ENCODE peak calls at places on chromosomes 16 and 17, in eight cellular contexts. S is tibial artery, O is right atrium auricular region, K is neuronal stem cell, T is left ventricle myocardium inferior, W is epithelial cell of prostate, J is IMR-90, C is psoas muscle. L is an unnamed sample.

GRCh38 chr17:50036455-50037320 is 19.2 kb upstream of the ITGA3 start:
- DNase-seq in S (no peak), O (no peak), K (no peak), T (no peak), W (no peak), J (no peak), C (no peak), L (no peak)

GRCh38 chr17:77465358-77466041 is 324.7 kb downstream of the SEC14L1 start:
- DNase-seq in S (peak), O (peak), K (no peak), T (peak), W (no peak), J (peak), C (no peak), L (no peak)

GRCh38 chr17:65431116-65431515 is 130.3 kb downstream of the AXIN2 start:
- DNase-seq in S (no peak), O (no peak), K (no peak), T (no peak), W (no peak), J (no peak), C (no peak), L (no peak)

GRCh38 chr16:20928774-20929411 is 28.3 kb downstream of the LYRM1 start:
- DNase-seq in S (no peak), O (no peak), K (no peak), T (no peak), W (no peak), J (no peak), C (no peak), L (no peak)

GRCh38 chr16:726188-726437 is 130 bp downstream of the CCDC78 start:
- DNase-seq in S (no peak), O (no peak), K (no peak), T (no peak), W (no peak), J (no peak), C (no peak), L (no peak)

GRCh38 chr17:72089453-72089987 is 31.3 kb upstream of the SOX9 start:
- DNase-seq in S (no peak), O (peak), K (no peak), T (no peak), W (no peak), J (no peak), C (no peak), L (no peak)

GRCh38 chr17:73695035-73695738 is 50.9 kb upstream of the SDK2 start:
- DNase-seq in S (no peak), O (no peak), K (no peak), T (no peak), W (no peak), J (no peak), C (no peak), L (no peak)

GRCh38 chr17:70961341-70961740 is 792.0 kb downstream of the KCNJ2 start:
- DNase-seq in S (no peak), O (no peak), K (no peak), T (no peak), W (no peak), J (peak), C (no peak), L (no peak)

GRCh38 chr17:78142113-78142861 is 3.9 kb upstream of the C17orf99 start:
- DNase-seq in S (no peak), O (no peak), K (no peak), T (no peak), W (peak), J (peak), C (no peak), L (no peak)

GRCh38 chr16:74726736-74727135 is 26.1 kb upstream of the MLKL start:
- DNase-seq in S (no peak), O (no peak), K (no peak), T (no peak), W (no peak), J (no peak), C (peak), L (no peak)

GRCh38 chr16:52074133-52074532 is 472.8 kb downstream of the TOX3 start:
- DNase-seq in S (no peak), O (no peak), K (no peak), T (no peak), W (no peak), J (no peak), C (no peak), L (no peak)

GRCh38 chr17:50861822-50862528 is 4.2 kb downstream of the TOB1 start:
- DNase-seq in S (no peak), O (no peak), K (no peak), T (no peak), W (no peak), J (no peak), C (no peak), L (no peak)

GRCh38 chr17:1108810-1109605 is 70.8 kb downstream of the ABR start:
- DNase-seq in S (no peak), O (no peak), K (no peak), T (peak), W (no peak), J (peak), C (peak), L (peak)

GRCh38 chr16:55898592-55898991 is 23.4 kb upstream of the CES5A start:
- DNase-seq in S (no peak), O (peak), K (no peak), T (no peak), W (no peak), J (no peak), C (no peak), L (no peak)

GRCh38 chr16:48526058-48526957 is 83.7 kb downstream of the N4BP1 start:
- DNase-seq in S (no peak), O (no peak), K (no peak), T (no peak), W (peak), J (no peak), C (no peak), L (no peak)

GRCh38 chr17:40092581-40092980 is 7.8 kb downstream of the NR1D1 start:
- DNase-seq in S (no peak), O (no peak), K (no peak), T (no peak), W (no peak), J (no peak), C (no peak), L (no peak)

GRCh38 chr17:40093005-40093579 is 7.3 kb downstream of the NR1D1 start:
- DNase-seq in S (no peak), O (no peak), K (no peak), T (no peak), W (no peak), J (no peak), C (no peak), L (no peak)

GRCh38 chr17:40095356-40095943 is 4.9 kb downstream of the NR1D1 start:
- DNase-seq in S (no peak), O (no peak), K (no peak), T (no peak), W (no peak), J (no peak), C (peak), L (no peak)

GRCh38 chr17:40094874-40095273 is 5.5 kb downstream of the NR1D1 start:
- DNase-seq in S (no peak), O (no peak), K (no peak), T (no peak), W (no peak), J (no peak), C (no peak), L (no peak)

DNA sequence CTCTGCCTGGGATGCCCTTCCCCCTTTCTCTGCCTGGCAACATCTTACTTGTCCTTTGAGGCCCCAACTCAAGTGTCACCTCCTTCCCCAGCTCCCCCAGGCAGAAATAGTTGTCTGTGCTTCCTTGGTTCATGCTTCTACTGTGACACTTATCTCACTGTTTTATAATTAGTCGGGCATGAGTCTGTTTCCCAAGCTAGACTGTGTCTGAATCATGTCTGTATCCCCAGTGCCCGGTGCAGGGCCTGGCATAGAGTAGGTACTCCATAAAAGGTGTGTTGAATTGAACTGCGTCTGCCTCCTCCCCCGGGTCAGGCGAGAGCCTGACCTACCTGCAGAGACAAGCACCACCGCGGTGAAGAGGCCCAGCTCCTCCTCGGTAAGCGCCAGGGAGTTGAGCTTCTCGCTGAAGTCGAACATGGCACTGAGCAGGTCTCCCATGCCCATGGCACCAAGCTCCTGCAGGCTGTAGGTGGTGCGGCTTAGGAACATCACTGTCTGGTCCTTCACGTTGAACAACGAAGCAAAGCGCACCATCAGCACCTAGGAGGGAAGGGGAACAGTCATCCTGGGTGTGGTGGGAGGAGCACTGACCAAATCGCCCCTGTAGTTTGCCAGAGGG is 6.7 kb downstream of the NR1D1 start:
- DNase-seq in S (no peak), O (no peak), K (no peak), T (no peak), W (no peak), J (no peak), C (peak), L (no peak)
- H3K27ac ChIP-seq in S (peak), O (peak), K (no peak), T (peak), W (peak), J (no peak), C (peak), L (no peak)

GRCh38 chr16:88702364-88703210 is 3.6 kb downstream of the RNF166 start:
- DNase-seq in S (no peak), O (no peak), K (no peak), T (no peak), W (no peak), J (no peak), C (no peak), L (no peak)
- H3K27ac ChIP-seq in S (no peak), O (peak), K (no peak), T (peak), W (no peak), J (no peak), C (peak), L (no peak)

GRCh38 chr16:3486506-3487215 is 8.6 kb downstream of the C16orf90 start:
- DNase-seq in S (no peak), O (no peak), K (no peak), T (no peak), W (no peak), J (no peak), C (no peak), L (no peak)

GRCh38 chr16:3484328-3485096 is 10.8 kb downstream of the C16orf90 start:
- DNase-seq in S (no peak), O (no peak), K (no peak), T (no peak), W (no peak), J (no peak), C (no peak), L (no peak)

GRCh38 chr16:3482659-3483241 is 12.5 kb downstream of the C16orf90 start:
- DNase-seq in S (no peak), O (no peak), K (no peak), T (no peak), W (no peak), J (no peak), C (no peak), L (no peak)

GRCh38 chr16:3485821-3486505 is 9.3 kb downstream of the C16orf90 start:
- DNase-seq in S (no peak), O (no peak), K (no peak), T (no peak), W (no peak), J (no peak), C (no peak), L (no peak)

DNA sequence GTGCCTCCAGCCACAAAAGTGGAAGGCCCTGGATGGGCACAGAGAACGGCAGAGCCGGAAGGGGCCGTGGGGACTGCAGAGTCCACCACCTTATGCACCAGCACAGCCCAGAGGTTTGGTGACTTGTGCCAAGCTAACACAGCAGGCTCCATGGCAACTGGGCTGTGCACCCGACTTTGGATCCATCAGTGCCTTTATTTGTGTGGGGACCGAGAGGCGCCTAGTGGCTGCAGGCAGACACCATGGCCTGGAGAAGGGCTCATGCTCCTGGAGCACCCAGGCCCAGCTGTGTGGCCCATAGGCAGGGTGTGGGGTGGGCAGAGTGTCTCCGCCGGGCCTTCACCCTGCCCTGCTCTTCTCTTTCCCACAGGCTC is 10.2 kb downstream of the C16orf90 start:
- DNase-seq in S (no peak), O (no peak), K (no peak), T (no peak), W (no peak), J (no peak), C (no peak), L (no peak)
- H3K27ac ChIP-seq in S (no peak), O (no peak), K (no peak), T (no peak), W (no peak), J (no peak), C (no peak), L (no peak)

GRCh38 chr17:35048685-35049379 is 14.7 kb downstream of the RFFL start:
- DNase-seq in S (no peak), O (no peak), K (no peak), T (no peak), W (no peak), J (no peak), C (no peak), L (no peak)
- H3K27ac ChIP-seq in S (no peak), O (no peak), K (no peak), T (no peak), W (no peak), J (no peak), C (no peak), L (no peak)

DNA sequence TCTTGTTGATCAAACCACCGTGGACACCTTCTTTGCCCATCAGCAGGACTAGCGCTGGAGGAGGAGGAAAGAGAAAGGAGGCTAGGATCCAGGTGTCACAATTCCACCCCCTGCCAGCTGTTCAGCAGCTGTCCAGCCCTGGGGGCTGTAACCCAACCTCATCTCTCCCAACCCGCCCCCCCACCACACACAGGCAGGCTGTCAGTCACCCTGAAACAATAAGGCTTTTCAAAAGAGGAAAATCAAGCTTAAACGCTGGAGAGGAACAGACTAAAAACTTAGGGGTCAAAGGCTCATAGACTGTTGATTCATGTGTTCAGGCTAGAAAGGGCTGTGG is 2.4 kb downstream of the PFN1 start:
- DNase-seq in S (no peak), O (no peak), K (no peak), T (no peak), W (no peak), J (no peak), C (no peak), L (no peak)
- H3K27ac ChIP-seq in S (peak), O (peak), K (no peak), T (peak), W (peak), J (peak), C (peak), L (no peak)

GRCh38 chr17:63832455-63832854 is 5.0 kb upstream of the FTSJ3 start:
- DNase-seq in S (no peak), O (no peak), K (no peak), T (no peak), W (no peak), J (no peak), C (no peak), L (no peak)

GRCh38 chr17:63832014-63832413 is 4.6 kb upstream of the FTSJ3 start:
- DNase-seq in S (no peak), O (no peak), K (no peak), T (no peak), W (no peak), J (no peak), C (no peak), L (no peak)

GRCh38 chr17:63834431-63835166 is 7.1 kb upstream of the FTSJ3 start:
- DNase-seq in S (peak), O (no peak), K (peak), T (no peak), W (peak), J (peak), C (peak), L (peak)

GRCh38 chr17:63833741-63834373 is 6.4 kb upstream of the FTSJ3 start:
- DNase-seq in S (no peak), O (no peak), K (no peak), T (no peak), W (no peak), J (no peak), C (no peak), L (peak)

DNA sequence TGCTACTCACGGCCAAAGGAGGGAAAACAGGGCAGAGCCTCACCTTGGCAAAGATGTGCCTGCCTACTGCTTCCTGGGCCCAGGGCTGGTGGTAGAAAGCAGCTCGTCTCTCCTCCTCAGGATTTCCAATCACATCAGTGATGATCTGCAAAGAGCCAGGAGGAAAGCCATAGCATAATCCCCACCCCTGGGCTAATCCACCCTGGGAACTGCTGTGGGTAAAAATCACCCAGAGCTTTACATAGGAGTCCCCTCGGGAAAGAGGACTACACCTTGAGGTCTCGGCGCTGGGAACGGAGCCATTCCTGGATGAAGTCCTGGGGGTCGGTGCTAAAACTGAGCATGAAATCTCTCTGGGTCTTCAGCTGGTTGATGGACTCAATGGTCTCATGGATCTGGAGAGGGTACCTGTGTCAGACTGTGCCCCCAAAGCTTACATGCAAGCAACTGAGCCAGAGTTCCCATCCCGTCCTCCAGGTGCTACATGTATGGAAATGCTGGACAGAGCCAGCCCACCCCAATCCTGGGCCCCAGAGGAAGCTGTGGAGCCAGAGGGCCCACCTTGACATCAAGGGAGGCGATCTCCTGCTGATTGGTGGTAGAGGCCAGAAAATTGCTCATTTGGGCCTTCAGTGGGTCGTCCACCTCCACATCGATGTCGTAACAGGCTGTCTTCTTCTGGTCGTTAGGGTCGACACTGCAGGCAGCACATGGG is 5.7 kb upstream of the FTSJ3 start:
- DNase-seq in S (no peak), O (no peak), K (no peak), T (no peak), W (no peak), J (no peak), C (no peak), L (peak)
- H3K27ac ChIP-seq in S (no peak), O (no peak), K (no peak), T (no peak), W (no peak), J (no peak), C (no peak), L (no peak)

DNA sequence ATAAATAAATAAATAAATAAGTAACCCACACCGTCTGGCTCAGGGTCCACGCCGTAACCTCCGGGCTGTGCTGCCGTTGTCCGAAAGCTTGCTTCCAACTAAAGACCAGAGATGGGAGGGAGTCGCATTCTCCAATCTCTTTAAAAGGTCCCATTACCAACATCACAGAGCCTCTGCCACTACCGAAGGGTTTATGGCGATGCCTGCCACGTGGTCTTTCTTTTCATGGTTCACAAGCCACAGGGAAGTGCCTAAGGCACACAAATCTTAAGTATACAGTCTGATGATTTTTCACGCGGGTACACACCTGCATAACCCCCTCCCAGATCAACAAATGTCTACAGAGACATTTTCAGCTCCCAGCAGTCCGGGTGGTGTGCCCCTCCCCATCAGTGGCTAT is 1.4 kb downstream of the COTL1 start:
- DNase-seq in S (no peak), O (no peak), K (no peak), T (no peak), W (no peak), J (no peak), C (no peak), L (peak)
- H3K27ac ChIP-seq in S (no peak), O (no peak), K (no peak), T (no peak), W (no peak), J (peak), C (no peak), L (no peak)

GRCh38 chr17:82561429-82562035 is 42.0 kb downstream of the FOXK2 start:
- DNase-seq in S (no peak), O (no peak), K (no peak), T (no peak), W (no peak), J (no peak), C (no peak), L (no peak)

GRCh38 chr17:82560802-82561428 is 41.4 kb downstream of the FOXK2 start:
- DNase-seq in S (no peak), O (no peak), K (no peak), T (no peak), W (no peak), J (no peak), C (no peak), L (no peak)

GRCh38 chr17:82563318-82563717 is 43.8 kb downstream of the FOXK2 start:
- DNase-seq in S (no peak), O (no peak), K (no peak), T (no peak), W (no peak), J (no peak), C (no peak), L (no peak)

GRCh38 chr17:82565551-82565950 is 46.0 kb downstream of the FOXK2 start:
- DNase-seq in S (no peak), O (no peak), K (no peak), T (no peak), W (no peak), J (no peak), C (no peak), L (no peak)

GRCh38 chr17:82559779-82560642 is 40.5 kb downstream of the FOXK2 start:
- DNase-seq in S (no peak), O (no peak), K (no peak), T (no peak), W (no peak), J (no peak), C (no peak), L (no peak)
- H3K27ac ChIP-seq in S (no peak), O (no peak), K (no peak), T (no peak), W (no peak), J (no peak), C (peak), L (no peak)

DNA sequence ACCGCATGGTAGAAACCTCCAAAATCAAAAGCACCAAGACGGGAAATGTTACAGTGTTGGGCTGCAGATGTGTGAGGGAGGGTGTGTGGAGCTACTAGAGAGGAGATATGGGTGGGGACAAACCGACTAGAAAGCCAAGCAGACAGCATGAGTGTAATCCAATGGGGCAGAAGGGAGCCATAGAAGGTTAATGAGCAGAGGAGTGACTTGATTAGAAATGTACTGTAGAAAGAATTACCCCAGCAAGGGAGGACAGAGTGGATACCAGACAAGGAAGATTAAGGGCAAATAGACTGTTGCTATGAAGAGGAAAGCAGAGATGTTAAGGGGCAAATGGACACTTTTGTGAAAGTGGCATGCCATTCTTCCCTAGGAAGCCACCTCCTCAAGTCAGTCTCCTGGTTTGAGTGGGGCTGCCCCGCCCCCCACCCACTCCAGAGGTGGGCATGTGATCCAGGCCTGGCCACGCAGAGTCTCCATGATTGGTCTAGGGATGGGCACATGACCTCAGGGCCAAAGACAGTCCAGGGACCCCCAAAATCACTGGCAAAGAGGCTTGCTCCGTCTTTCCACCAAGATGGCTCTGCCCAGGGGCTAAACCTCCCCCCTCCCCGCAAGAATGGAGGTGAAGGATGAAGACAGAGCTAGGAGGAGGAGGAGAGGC is 4.3 kb downstream of the COTL1 start:
- DNase-seq in S (no peak), O (no peak), K (no peak), T (no peak), W (no peak), J (no peak), C (no peak), L (no peak)
- H3K27ac ChIP-seq in S (no peak), O (no peak), K (no peak), T (no peak), W (no peak), J (peak), C (no peak), L (no peak)